ENCODE peak calls at places on chromosomes 1 and 21, in five cellular contexts. One of them, this sample, is unnamed.

GRCh38 chr1:89310505-89310904 is 37.8 kb upstream of the GBP5 start:
- DNase-seq in SK-N-SH: no peak
- DNase-seq in GM23248: peak; percentile 55
- DNase-seq in GM23338: no peak
- DNase-seq in hepatocyte: no peak
- DNase-seq in this sample: no peak

GRCh38 chr1:87242445-87243185 is 86.1 kb upstream of the LMO4 start:
- DNase-seq in SK-N-SH: no peak
- DNase-seq in GM23248: no peak
- DNase-seq in GM23338: no peak
- DNase-seq in hepatocyte: no peak
- DNase-seq in this sample: no peak

GRCh38 chr1:41364444-41365319 is 3.4 kb downstream of the FOXO6 start:
- DNase-seq in SK-N-SH: no peak
- DNase-seq in GM23248: no peak
- DNase-seq in GM23338: no peak
- DNase-seq in hepatocyte: no peak
- DNase-seq in this sample: no peak

GRCh38 chr1:115456441-115456961 is 118.5 kb upstream of the NGF start:
- DNase-seq in SK-N-SH: no peak
- DNase-seq in GM23248: peak; percentile 85
- DNase-seq in GM23338: no peak
- DNase-seq in hepatocyte: no peak
- DNase-seq in this sample: no peak

GRCh38 chr1:195738971-195739650 is 869.1 kb downstream of the KCNT2 start:
- DNase-seq in SK-N-SH: no peak
- DNase-seq in GM23248: peak; percentile 62
- DNase-seq in GM23338: no peak
- DNase-seq in hepatocyte: no peak
- DNase-seq in this sample: no peak

GRCh38 chr1:39866767-39867166 is 16.5 kb downstream of the TRIT1 start:
- DNase-seq in SK-N-SH: no peak
- DNase-seq in GM23248: peak; percentile 90
- DNase-seq in GM23338: no peak
- DNase-seq in hepatocyte: no peak
- DNase-seq in this sample: no peak

GRCh38 chr1:227901239-227901905 is 46.4 kb downstream of the WNT9A start:
- DNase-seq in SK-N-SH: no peak
- DNase-seq in GM23248: no peak
- DNase-seq in GM23338: no peak
- DNase-seq in hepatocyte: no peak
- DNase-seq in this sample: no peak

GRCh38 chr21:38614558-38614957 is 116.3 kb upstream of the ERG start:
- DNase-seq in SK-N-SH: no peak
- DNase-seq in GM23248: no peak
- DNase-seq in GM23338: no peak
- DNase-seq in hepatocyte: no peak
- DNase-seq in this sample: no peak

GRCh38 chr1:27293915-27294314 is 28.0 kb upstream of the TMEM222 start:
- DNase-seq in SK-N-SH: no peak
- DNase-seq in GM23248: no peak
- DNase-seq in GM23338: no peak
- DNase-seq in hepatocyte: no peak
- DNase-seq in this sample: no peak

GRCh38 chr1:232904566-232904965 is 45.8 kb upstream of the NTPCR start:
- DNase-seq in SK-N-SH: no peak
- DNase-seq in GM23248: peak; percentile 87
- DNase-seq in GM23338: no peak
- DNase-seq in hepatocyte: peak; percentile 58
- DNase-seq in this sample: no peak

GRCh38 chr1:220696863-220697231 is 6.7 kb downstream of the C1orf115 start:
- DNase-seq in SK-N-SH: no peak
- DNase-seq in GM23248: peak; percentile 46
- DNase-seq in GM23338: no peak
- DNase-seq in hepatocyte: no peak
- DNase-seq in this sample: no peak

GRCh38 chr1:21736876-21737275 is 46.1 kb downstream of the USP48 start:
- DNase-seq in SK-N-SH: no peak
- DNase-seq in GM23248: no peak
- DNase-seq in GM23338: no peak
- DNase-seq in hepatocyte: no peak
- DNase-seq in this sample: no peak

GRCh38 chr1:169483500-169483966 is 2.2 kb downstream of the SLC19A2 start:
- DNase-seq in SK-N-SH: no peak
- DNase-seq in GM23248: peak; percentile 35
- DNase-seq in GM23338: no peak
- DNase-seq in hepatocyte: peak; percentile 71
- DNase-seq in this sample: no peak

DNA sequence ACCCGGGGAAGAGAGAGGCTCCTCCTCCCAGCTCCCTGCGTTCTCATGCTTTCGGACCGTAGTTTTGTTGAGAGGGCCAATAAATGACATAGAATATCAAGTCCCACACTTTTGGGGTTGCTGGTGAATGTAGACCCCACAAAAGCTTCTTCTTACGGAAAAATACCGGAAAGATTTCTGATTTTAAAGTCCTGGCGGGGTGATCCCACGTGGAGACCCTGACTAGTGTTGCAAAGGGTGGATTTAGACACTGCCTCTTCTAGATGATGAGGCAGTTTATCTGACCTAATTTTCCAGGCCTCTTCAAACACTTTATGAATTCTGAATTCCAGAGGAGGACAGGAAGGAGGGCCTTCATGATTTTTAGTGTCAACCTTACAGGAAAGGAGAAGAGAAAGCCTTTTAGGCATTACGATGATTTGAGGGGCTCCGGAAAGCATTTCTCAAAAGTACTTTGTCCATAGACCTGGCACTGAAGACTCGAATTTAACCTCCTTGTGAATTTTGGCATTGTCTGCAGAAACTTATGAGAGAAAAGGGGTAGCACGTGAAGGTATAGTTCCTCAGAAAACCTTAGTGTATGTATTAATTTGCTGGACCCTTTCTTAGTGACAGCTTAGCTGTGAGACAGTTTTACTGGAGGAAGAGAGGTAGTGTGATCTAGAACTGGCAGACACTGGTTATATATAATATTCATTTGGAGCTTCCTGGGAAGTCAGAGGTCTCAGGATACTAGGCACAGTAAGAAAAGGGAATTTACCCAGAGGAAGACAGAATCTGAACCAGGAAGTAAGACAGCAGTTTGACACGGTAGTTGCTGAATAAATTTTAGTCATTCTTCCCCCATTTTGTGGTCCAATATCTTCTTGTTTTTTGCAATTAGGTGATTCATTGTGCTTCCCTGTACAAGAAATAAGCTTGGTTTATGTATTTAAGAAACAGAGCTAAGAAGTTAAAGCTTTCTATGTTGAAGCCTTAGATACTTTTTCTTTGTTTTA is 931 bp downstream of the TMEM167B start:
- DNase-seq in SK-N-SH: peak; percentile 67
- DNase-seq in GM23248: peak; percentile 82
- DNase-seq in GM23338: peak; percentile 54
- DNase-seq in hepatocyte: peak; percentile 67
- DNase-seq in this sample: no peak
- TF ChIP-seq EZH2phosphoT487 in SK-N-SH: no peak
- TF ChIP-seq EZH2phosphoT487 in GM23248: no peak
- TF ChIP-seq EZH2phosphoT487 in GM23338: no peak
- TF ChIP-seq EZH2phosphoT487 in hepatocyte: no peak
- TF ChIP-seq EZH2phosphoT487 in this sample: no peak

GRCh38 chr1:29824025-29824424 is 587.7 kb downstream of the PTPRU start:
- DNase-seq in SK-N-SH: no peak
- DNase-seq in GM23248: no peak
- DNase-seq in GM23338: no peak
- DNase-seq in hepatocyte: no peak
- DNase-seq in this sample: no peak
- TF ChIP-seq EZH2phosphoT487 in SK-N-SH: no peak
- TF ChIP-seq EZH2phosphoT487 in GM23248: no peak
- TF ChIP-seq EZH2phosphoT487 in GM23338: no peak
- TF ChIP-seq EZH2phosphoT487 in hepatocyte: no peak
- TF ChIP-seq EZH2phosphoT487 in this sample: no peak

GRCh38 chr21:36785615-36786014 is 86.7 kb downstream of the SIM2 start:
- DNase-seq in SK-N-SH: no peak
- DNase-seq in GM23248: no peak
- DNase-seq in GM23338: no peak
- DNase-seq in hepatocyte: no peak
- DNase-seq in this sample: no peak

GRCh38 chr21:36791150-36791549 is 92.2 kb downstream of the SIM2 start:
- DNase-seq in SK-N-SH: no peak
- DNase-seq in GM23248: no peak
- DNase-seq in GM23338: no peak
- DNase-seq in hepatocyte: no peak
- DNase-seq in this sample: no peak

GRCh38 chr21:36790616-36791015 is 91.7 kb downstream of the SIM2 start:
- DNase-seq in SK-N-SH: no peak
- DNase-seq in GM23248: no peak
- DNase-seq in GM23338: no peak
- DNase-seq in hepatocyte: no peak
- DNase-seq in this sample: no peak

GRCh38 chr21:36784942-36785341 is 86.0 kb downstream of the SIM2 start:
- DNase-seq in SK-N-SH: no peak
- DNase-seq in GM23248: no peak
- DNase-seq in GM23338: no peak
- DNase-seq in hepatocyte: no peak
- DNase-seq in this sample: no peak

GRCh38 chr21:36788116-36788515 is 89.2 kb downstream of the SIM2 start:
- DNase-seq in SK-N-SH: no peak
- DNase-seq in GM23248: no peak
- DNase-seq in GM23338: no peak
- DNase-seq in hepatocyte: peak; percentile 72
- DNase-seq in this sample: peak; percentile 46
- TF ChIP-seq EZH2phosphoT487 in SK-N-SH: no peak
- TF ChIP-seq EZH2phosphoT487 in GM23248: no peak
- TF ChIP-seq EZH2phosphoT487 in GM23338: no peak
- TF ChIP-seq EZH2phosphoT487 in hepatocyte: no peak
- TF ChIP-seq EZH2phosphoT487 in this sample: no peak

DNA sequence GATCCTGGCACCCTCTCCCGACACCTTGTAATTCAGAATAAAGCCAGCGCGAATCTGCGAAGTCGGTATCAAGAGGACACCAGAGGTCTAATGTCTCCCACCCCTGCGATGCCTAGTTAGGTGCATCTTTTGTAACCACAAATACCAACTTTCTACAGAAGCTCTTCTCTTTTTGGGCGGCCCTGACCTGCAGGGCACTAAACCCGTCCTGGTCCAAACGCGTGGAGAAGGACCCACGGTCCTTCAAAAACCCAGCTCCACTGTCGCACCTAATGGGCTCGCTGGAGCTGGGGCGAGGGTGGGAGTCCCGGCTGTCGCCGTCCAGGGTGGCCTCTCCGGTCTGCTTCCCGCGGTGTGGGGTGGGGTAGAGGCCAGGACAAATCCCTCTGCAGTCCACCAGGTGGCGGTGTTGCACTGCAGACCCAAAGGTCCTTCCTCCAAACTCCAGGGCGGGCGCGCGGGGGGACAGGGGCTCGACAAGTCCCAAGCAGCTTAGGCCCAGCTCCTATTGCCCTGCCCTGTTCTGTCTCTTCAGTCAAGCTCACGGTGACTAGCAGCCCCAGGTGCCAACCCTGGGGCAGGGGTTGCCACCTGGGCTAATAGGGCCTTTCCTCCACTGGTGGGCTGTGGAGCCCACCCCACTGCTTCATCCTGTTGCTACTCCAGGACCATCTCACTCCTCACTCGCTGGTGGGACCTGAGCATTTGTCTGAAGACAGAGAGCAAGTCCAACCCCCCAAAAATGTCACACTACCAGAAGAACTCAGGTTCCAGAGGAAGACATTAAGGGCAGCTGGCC is 2.7 kb downstream of the HES3 start:
- DNase-seq in SK-N-SH: peak; percentile 97
- DNase-seq in GM23248: peak; percentile 75
- DNase-seq in GM23338: peak; percentile 94
- DNase-seq in hepatocyte: peak; percentile 87
- DNase-seq in this sample: peak; percentile 49
- TF ChIP-seq EZH2phosphoT487 in SK-N-SH: no peak
- TF ChIP-seq EZH2phosphoT487 in GM23248: no peak
- TF ChIP-seq EZH2phosphoT487 in GM23338: no peak
- TF ChIP-seq EZH2phosphoT487 in hepatocyte: no peak
- TF ChIP-seq EZH2phosphoT487 in this sample: no peak